ENCODE peak calls at places on chromosomes 16 and 17, in five cellular contexts. K, G, A, N and O are unnamed samples.

GRCh38 chr17:34218757-34219156 is 36.3 kb upstream of the CCL2 start:
- DNase-seq in A (no peak), N (no peak), K (no peak), G (no peak), O (no peak)

GRCh38 chr17:68709461-68709860 is 108.3 kb upstream of the FAM20A start:
- DNase-seq in N (no peak), K (no peak), A (no peak), G (no peak), O (no peak)

GRCh38 chr17:7440823-7441174 is 1.5 kb downstream of the FGF11 start:
- DNase-seq in G (no peak), N (no peak), K (no peak), A (peak), O (peak)

GRCh38 chr16:71902656-71903365 is 7.5 kb downstream of the IST1 start:
- DNase-seq in N (no peak), K (no peak), G (no peak), A (no peak), O (no peak)

GRCh38 chr17:299546-299945 is 53.1 kb downstream of the RPH3AL start:
- DNase-seq in A (no peak), G (no peak), N (no peak), K (no peak), O (no peak)

GRCh38 chr17:7348478-7349242 is 3.3 kb upstream of the KCTD11 start:
- DNase-seq in A (no peak), K (no peak), G (no peak), N (no peak), O (no peak)

GRCh38 chr16:88508376-88508867 is 55.3 kb downstream of the ZFPM1 start:
- DNase-seq in N (no peak), A (no peak), K (no peak), G (no peak), O (no peak)

GRCh38 chr16:70691223-70692129 is 5.6 kb upstream of the MTSS2 start:
- DNase-seq in A (no peak), G (no peak), N (peak), K (no peak), O (no peak)

GRCh38 chr16:20844054-20844453 is 37.7 kb downstream of the REXO5 start:
- DNase-seq in N (no peak), K (no peak), G (peak), A (no peak), O (no peak)

GRCh38 chr17:48261297-48261880 is 153.8 kb downstream of the SNX11 start:
- DNase-seq in N (no peak), A (no peak), G (no peak), K (peak), O (no peak)

GRCh38 chr16:700684-701584 is 4.7 kb downstream of the FBXL16 start:
- DNase-seq in N (peak), A (peak), G (peak), K (no peak), O (peak)

GRCh38 chr17:10156579-10157488 is 41.6 kb downstream of the GAS7 start:
- DNase-seq in G (no peak), N (peak), A (peak), K (no peak), O (peak)

GRCh38 chr16:19861811-19862327 is 22.8 kb downstream of the GPRC5B start:
- DNase-seq in K (no peak), G (no peak), N (peak), A (no peak), O (no peak)